ENCODE peak calls at places on chromosomes 7 and 10, in nine cellular contexts. O, P, V, L, H, N, I, R and X are unnamed samples.

GRCh38 chr7:114710495-114710894 is 211.4 kb upstream of the MDFIC start:
- DNase-seq in O (no peak), P (no peak), V (no peak), L (no peak), H (no peak), N (no peak), I (no peak), R (peak), X (no peak)

GRCh38 chr10:100890696-100891271 is 22.0 kb upstream of the SLF2 start:
- DNase-seq in O (no peak), P (no peak), V (no peak), L (no peak), H (no peak), N (no peak), I (peak), R (peak), X (no peak)

GRCh38 chr10:12321641-12322040 is 27.7 kb upstream of the CAMK1D start:
- DNase-seq in O (no peak), P (no peak), V (no peak), L (no peak), H (no peak), N (no peak), I (no peak), R (no peak), X (no peak)

GRCh38 chr7:140896996-140897395 is 27.7 kb downstream of the BRAF start:
- DNase-seq in O (no peak), P (no peak), V (no peak), L (no peak), H (no peak), N (no peak), I (no peak), R (no peak), X (no peak)

GRCh38 chr7:16695621-16696237 is 49.7 kb downstream of the BZW2 start:
- DNase-seq in O (no peak), P (no peak), V (no peak), L (no peak), H (peak), N (no peak), I (peak), R (peak), X (no peak)

GRCh38 chr7:83681200-83681599 is 32.3 kb upstream of the SEMA3E start:
- DNase-seq in O (no peak), P (no peak), V (no peak), L (no peak), H (no peak), N (no peak), I (no peak), R (no peak), X (no peak)

GRCh38 chr7:106793015-106793651 is 71.9 kb upstream of the PIK3CG start:
- DNase-seq in O (no peak), P (no peak), V (no peak), L (no peak), H (no peak), N (no peak), I (peak), R (peak), X (no peak)

GRCh38 chr10:99329238-99329890 is at the start of gene CNNM1:
- DNase-seq in O (peak), P (peak), V (no peak), L (no peak), H (peak), N (peak), I (peak), R (peak), X (peak)

GRCh38 chr7:73742753-73743641 is 4.4 kb upstream of the ABHD11 start:
- DNase-seq in O (no peak), P (peak), V (no peak), L (no peak), H (peak), N (peak), I (no peak), R (peak), X (peak)

GRCh38 chr10:88347022-88347421 is 236.1 kb downstream of the RNLS start:
- DNase-seq in O (peak), P (no peak), V (no peak), L (no peak), H (no peak), N (no peak), I (no peak), R (peak), X (no peak)

GRCh38 chr7:106731637-106732036 is 70.7 kb upstream of the CCDC71L start:
- DNase-seq in O (no peak), P (no peak), V (no peak), L (no peak), H (no peak), N (no peak), I (no peak), R (no peak), X (no peak)

GRCh38 chr7:2248984-2249694 is 7.1 kb downstream of the NUDT1 start:
- DNase-seq in O (peak), P (peak), V (no peak), L (peak), H (no peak), N (peak), I (peak), R (peak), X (no peak)

GRCh38 chr10:133438711-133439273 is 14.4 kb upstream of the SPRN start:
- DNase-seq in O (no peak), P (no peak), V (no peak), L (no peak), H (peak), N (no peak), I (peak), R (peak), X (no peak)

GRCh38 chr7:23105086-23105643 is 420 bp upstream of the KLHL7 start:
- DNase-seq in O (no peak), P (no peak), V (no peak), L (no peak), H (no peak), N (no peak), I (peak), R (no peak), X (no peak)

GRCh38 chr7:22357311-22358175 is 589 bp upstream of the RAPGEF5 start:
- DNase-seq in O (no peak), P (no peak), V (no peak), L (no peak), H (no peak), N (no peak), I (no peak), R (peak), X (no peak)

GRCh38 chr7:41029072-41029492 is 673.8 kb downstream of the INHBA start:
- DNase-seq in O (no peak), P (no peak), V (no peak), L (no peak), H (no peak), N (no peak), I (peak), R (peak), X (no peak)

GRCh38 chr7:123864438-123864837 is 19.5 kb downstream of the HYAL4 start:
- DNase-seq in O (no peak), P (no peak), V (no peak), L (no peak), H (no peak), N (no peak), I (no peak), R (peak), X (no peak)

GRCh38 chr7:70000747-70001348 is 402.6 kb downstream of the AUTS2 start:
- DNase-seq in O (no peak), P (no peak), V (no peak), L (no peak), H (no peak), N (no peak), I (no peak), R (no peak), X (no peak)

GRCh38 chr10:124354411-124355382 is 64.0 kb downstream of the OAT start:
- DNase-seq in O (peak), P (peak), V (no peak), L (peak), H (peak), N (peak), I (peak), R (peak), X (no peak)
- H3K4me3 ChIP-seq in O (peak), P (peak), V (peak), L (peak), H (peak), N (peak), I (peak), R (no peak), X (peak)

GRCh38 chr7:80905334-80905733 is 13.5 kb downstream of the SEMA3C start:
- DNase-seq in O (no peak), P (no peak), V (no peak), L (no peak), H (peak), N (no peak), I (no peak), R (no peak), X (no peak)
- H3K4me3 ChIP-seq in O (no peak), P (no peak), V (no peak), L (no peak), H (peak), N (no peak), I (no peak), R (no peak), X (no peak)

GRCh38 chr7:7739204-7739603 is 20.8 kb upstream of the RPA3 start:
- DNase-seq in O (no peak), P (no peak), V (no peak), L (no peak), H (no peak), N (no peak), I (no peak), R (no peak), X (no peak)

GRCh38 chr7:7738177-7738576 is 19.8 kb upstream of the RPA3 start:
- DNase-seq in O (no peak), P (no peak), V (no peak), L (no peak), H (no peak), N (no peak), I (no peak), R (no peak), X (no peak)

GRCh38 chr7:7738622-7739021 is 20.2 kb upstream of the RPA3 start:
- DNase-seq in O (no peak), P (no peak), V (no peak), L (no peak), H (no peak), N (no peak), I (no peak), R (no peak), X (no peak)

GRCh38 chr7:7737674-7738073 is 19.3 kb upstream of the RPA3 start:
- DNase-seq in O (no peak), P (no peak), V (no peak), L (no peak), H (no peak), N (no peak), I (no peak), R (no peak), X (no peak)

GRCh38 chr7:7739718-7740355 is 21.4 kb upstream of the RPA3 start:
- DNase-seq in O (no peak), P (no peak), V (no peak), L (no peak), H (no peak), N (no peak), I (no peak), R (no peak), X (no peak)
- H3K4me3 ChIP-seq in O (no peak), P (no peak), V (no peak), L (no peak), H (no peak), N (no peak), I (no peak), R (no peak), X (no peak)

DNA sequence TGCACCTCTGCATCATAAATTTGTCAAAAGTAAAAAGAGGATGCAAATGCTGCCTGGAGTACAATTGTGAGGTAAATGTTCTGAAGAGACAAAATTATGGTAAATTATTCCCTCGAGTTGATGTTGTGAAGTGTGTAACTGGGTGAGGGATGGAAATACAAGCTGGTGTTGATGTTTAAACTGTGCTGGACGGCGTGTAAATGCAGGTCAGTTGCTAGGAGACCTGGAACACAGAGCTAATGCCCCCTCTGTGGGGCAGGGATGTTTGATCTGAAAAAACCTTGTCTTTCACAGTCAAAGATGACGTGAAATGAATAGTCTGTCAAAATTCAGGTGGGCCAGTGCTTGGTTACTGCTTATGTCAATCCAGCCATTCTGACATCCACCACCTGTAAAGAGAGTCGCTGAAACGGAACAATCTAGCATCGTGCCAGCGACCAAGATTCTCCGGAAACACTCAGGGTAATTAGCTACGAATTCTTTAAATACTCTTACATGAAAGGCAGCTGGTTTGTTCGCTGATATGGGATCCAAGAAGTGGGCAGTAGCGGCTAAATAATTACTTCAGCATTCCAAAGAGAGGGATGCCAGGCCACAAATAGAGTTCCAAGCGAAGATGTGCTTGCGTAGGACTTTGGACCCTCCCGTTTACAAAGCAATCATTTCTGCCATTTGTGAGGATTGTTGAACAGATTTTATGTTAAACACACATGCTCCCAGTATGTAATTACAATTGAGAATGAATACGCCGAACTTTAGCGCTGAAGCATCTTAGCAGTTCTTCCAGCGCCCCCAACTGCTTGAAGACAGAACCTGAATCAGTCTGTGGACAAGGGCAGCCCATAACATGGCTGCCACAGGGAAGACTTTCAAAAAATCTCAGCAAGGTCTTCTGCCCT is 7.4 kb upstream of the ASB4 start:
- DNase-seq in O (no peak), P (no peak), V (no peak), L (no peak), H (peak), N (no peak), I (peak), R (peak), X (no peak)
- H3K4me3 ChIP-seq in O (no peak), P (no peak), V (no peak), L (peak), H (no peak), N (peak), I (no peak), R (no peak), X (peak)

DNA sequence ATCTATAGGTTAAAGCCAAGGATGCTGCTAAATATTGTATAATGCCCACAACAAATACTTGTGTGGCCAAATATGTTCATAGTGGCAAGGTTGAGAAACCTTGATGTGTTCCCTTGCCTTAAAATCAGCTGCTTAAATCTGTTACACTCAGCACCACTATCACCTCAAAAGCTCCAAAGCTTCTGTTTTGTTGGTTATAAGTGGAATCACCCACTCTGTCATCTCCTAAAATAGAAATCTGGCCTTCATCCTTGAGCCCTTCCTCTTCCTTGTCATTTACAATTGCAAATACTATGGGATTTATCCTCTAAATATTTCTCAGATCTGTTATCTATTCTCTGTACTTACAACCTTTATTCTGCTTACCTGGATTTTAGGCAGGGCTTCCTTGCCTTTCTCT is 61.4 kb downstream of the CPED1 start:
- DNase-seq in O (no peak), P (no peak), V (no peak), L (no peak), H (no peak), N (no peak), I (no peak), R (no peak), X (no peak)
- H3K4me3 ChIP-seq in O (no peak), P (no peak), V (no peak), L (no peak), H (no peak), N (no peak), I (no peak), R (no peak), X (no peak)

DNA sequence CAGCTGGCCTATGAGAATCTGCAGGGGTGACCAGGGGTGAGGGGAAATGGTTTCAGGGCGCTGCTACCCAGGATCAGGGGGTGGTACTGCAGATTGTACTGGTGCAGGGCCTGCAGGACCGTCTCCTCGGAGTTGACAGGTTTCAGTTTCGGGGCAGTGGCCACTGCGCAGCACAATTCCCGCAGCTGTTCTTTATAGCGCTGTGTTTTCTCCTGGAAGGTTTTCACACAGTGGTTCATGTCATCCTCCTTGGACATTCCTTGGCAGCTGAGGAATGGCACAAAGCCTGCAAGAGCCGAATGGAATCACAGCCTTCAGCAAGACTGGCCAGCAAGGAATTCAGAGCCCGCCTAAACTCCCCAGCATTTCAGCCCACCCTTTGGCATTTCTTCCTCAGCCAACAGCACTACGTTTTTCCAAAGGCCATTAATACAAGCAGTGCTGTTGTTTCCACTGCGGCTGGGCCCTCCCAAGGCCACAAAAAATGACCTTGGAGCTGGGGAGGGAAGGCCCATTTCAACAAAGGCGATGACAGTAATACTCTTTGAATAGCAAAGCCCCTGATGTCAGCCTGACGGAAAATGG is 44.9 kb downstream of the PNLIPRP2 start:
- DNase-seq in O (peak), P (no peak), V (no peak), L (peak), H (no peak), N (no peak), I (peak), R (no peak), X (no peak)
- H3K4me3 ChIP-seq in O (peak), P (no peak), V (no peak), L (peak), H (no peak), N (no peak), I (peak), R (no peak), X (peak)